ENCODE peak calls at places on chromosomes 6 and 20, in nine cellular contexts. One of them, this sample, is unnamed.

GRCh38 chr6:145875496-145876244 is 61.1 kb upstream of the FBXO30 start:
- DNase-seq in fibroblast of lung: peak
- DNase-seq in dorsolateral prefrontal cortex: no peak
- DNase-seq in bronchial epithelial cell: no peak
- DNase-seq in spleen: no peak
- DNase-seq in lower leg skin: no peak
- DNase-seq in foreskin fibroblast: no peak
- DNase-seq in cardiac muscle cell: peak
- DNase-seq in lung: no peak
- DNase-seq in this sample: no peak

GRCh38 chr20:57545927-57546662 is 14.8 kb upstream of the PCK1 start:
- DNase-seq in fibroblast of lung: no peak
- DNase-seq in dorsolateral prefrontal cortex: no peak
- DNase-seq in bronchial epithelial cell: no peak
- DNase-seq in spleen: no peak
- DNase-seq in lower leg skin: no peak
- DNase-seq in foreskin fibroblast: no peak
- DNase-seq in cardiac muscle cell: no peak
- DNase-seq in lung: no peak
- DNase-seq in this sample: no peak

GRCh38 chr6:13331516-13332348 is 3.4 kb upstream of the TBC1D7 start:
- DNase-seq in fibroblast of lung: peak
- DNase-seq in dorsolateral prefrontal cortex: no peak
- DNase-seq in bronchial epithelial cell: peak
- DNase-seq in spleen: no peak
- DNase-seq in lower leg skin: no peak
- DNase-seq in foreskin fibroblast: no peak
- DNase-seq in cardiac muscle cell: peak
- DNase-seq in lung: no peak
- DNase-seq in this sample: no peak

GRCh38 chr6:139443226-139444112 is 69.0 kb upstream of the CITED2 start:
- DNase-seq in fibroblast of lung: peak
- DNase-seq in dorsolateral prefrontal cortex: no peak
- DNase-seq in bronchial epithelial cell: no peak
- DNase-seq in spleen: no peak
- DNase-seq in lower leg skin: no peak
- DNase-seq in foreskin fibroblast: no peak
- DNase-seq in cardiac muscle cell: no peak
- DNase-seq in lung: no peak
- DNase-seq in this sample: no peak

GRCh38 chr6:157272866-157273755 is 50.2 kb downstream of the TMEM242 start:
- DNase-seq in fibroblast of lung: no peak
- DNase-seq in dorsolateral prefrontal cortex: no peak
- DNase-seq in bronchial epithelial cell: no peak
- DNase-seq in spleen: peak
- DNase-seq in lower leg skin: peak
- DNase-seq in foreskin fibroblast: no peak
- DNase-seq in cardiac muscle cell: no peak
- DNase-seq in lung: no peak
- DNase-seq in this sample: no peak

GRCh38 chr20:24990810-24991252 is 1.7 kb downstream of the APMAP start:
- DNase-seq in fibroblast of lung: no peak
- DNase-seq in dorsolateral prefrontal cortex: peak
- DNase-seq in bronchial epithelial cell: peak
- DNase-seq in spleen: peak
- DNase-seq in lower leg skin: no peak
- DNase-seq in foreskin fibroblast: no peak
- DNase-seq in cardiac muscle cell: no peak
- DNase-seq in lung: no peak
- DNase-seq in this sample: no peak

GRCh38 chr6:139030539-139030938 is 2.0 kb downstream of the ABRACL start:
- DNase-seq in fibroblast of lung: no peak
- DNase-seq in dorsolateral prefrontal cortex: no peak
- DNase-seq in bronchial epithelial cell: no peak
- DNase-seq in spleen: no peak
- DNase-seq in lower leg skin: no peak
- DNase-seq in foreskin fibroblast: no peak
- DNase-seq in cardiac muscle cell: no peak
- DNase-seq in lung: no peak
- DNase-seq in this sample: no peak

GRCh38 chr6:132392292-132392691 is 9.0 kb downstream of the MOXD1 start:
- DNase-seq in fibroblast of lung: no peak
- DNase-seq in dorsolateral prefrontal cortex: no peak
- DNase-seq in bronchial epithelial cell: no peak
- DNase-seq in spleen: no peak
- DNase-seq in lower leg skin: no peak
- DNase-seq in foreskin fibroblast: no peak
- DNase-seq in cardiac muscle cell: no peak
- DNase-seq in lung: no peak
- DNase-seq in this sample: no peak

GRCh38 chr6:106997392-106998257 is 23.1 kb upstream of the CD24 start:
- DNase-seq in fibroblast of lung: peak
- DNase-seq in dorsolateral prefrontal cortex: peak
- DNase-seq in bronchial epithelial cell: peak
- DNase-seq in spleen: peak
- DNase-seq in lower leg skin: no peak
- DNase-seq in foreskin fibroblast: peak
- DNase-seq in cardiac muscle cell: peak
- DNase-seq in lung: peak
- DNase-seq in this sample: peak

GRCh38 chr6:68069921-68070709 is 565.0 kb upstream of the ADGRB3 start:
- DNase-seq in fibroblast of lung: no peak
- DNase-seq in dorsolateral prefrontal cortex: no peak
- DNase-seq in bronchial epithelial cell: no peak
- DNase-seq in spleen: no peak
- DNase-seq in lower leg skin: no peak
- DNase-seq in foreskin fibroblast: no peak
- DNase-seq in cardiac muscle cell: no peak
- DNase-seq in lung: no peak
- DNase-seq in this sample: no peak

GRCh38 chr6:72037006-72037405 is 150.7 kb downstream of the RIMS1 start:
- DNase-seq in fibroblast of lung: no peak
- DNase-seq in dorsolateral prefrontal cortex: peak
- DNase-seq in bronchial epithelial cell: no peak
- DNase-seq in spleen: no peak
- DNase-seq in lower leg skin: no peak
- DNase-seq in foreskin fibroblast: no peak
- DNase-seq in cardiac muscle cell: no peak
- DNase-seq in lung: no peak
- DNase-seq in this sample: no peak

GRCh38 chr6:80145509-80145908 is 39.0 kb downstream of the BCKDHB start:
- DNase-seq in fibroblast of lung: no peak
- DNase-seq in dorsolateral prefrontal cortex: no peak
- DNase-seq in bronchial epithelial cell: no peak
- DNase-seq in spleen: no peak
- DNase-seq in lower leg skin: no peak
- DNase-seq in foreskin fibroblast: no peak
- DNase-seq in cardiac muscle cell: no peak
- DNase-seq in lung: no peak
- DNase-seq in this sample: no peak

GRCh38 chr6:33418690-33419291 is 884 bp upstream of the CUTA start:
- DNase-seq in fibroblast of lung: peak
- DNase-seq in dorsolateral prefrontal cortex: no peak
- DNase-seq in bronchial epithelial cell: no peak
- DNase-seq in spleen: peak
- DNase-seq in lower leg skin: no peak
- DNase-seq in foreskin fibroblast: no peak
- DNase-seq in cardiac muscle cell: peak
- DNase-seq in lung: no peak
- DNase-seq in this sample: no peak

GRCh38 chr6:129679250-129679649 is 30.7 kb downstream of the ARHGAP18 start:
- DNase-seq in fibroblast of lung: peak
- DNase-seq in dorsolateral prefrontal cortex: no peak
- DNase-seq in bronchial epithelial cell: no peak
- DNase-seq in spleen: no peak
- DNase-seq in lower leg skin: no peak
- DNase-seq in foreskin fibroblast: peak
- DNase-seq in cardiac muscle cell: peak
- DNase-seq in lung: no peak
- DNase-seq in this sample: no peak

GRCh38 chr6:167298166-167298565 is 7.1 kb downstream of the UNC93A start:
- DNase-seq in fibroblast of lung: no peak
- DNase-seq in dorsolateral prefrontal cortex: no peak
- DNase-seq in bronchial epithelial cell: no peak
- DNase-seq in spleen: no peak
- DNase-seq in lower leg skin: no peak
- DNase-seq in foreskin fibroblast: no peak
- DNase-seq in cardiac muscle cell: no peak
- DNase-seq in lung: no peak
- DNase-seq in this sample: no peak
- TF ChIP-seq CTCF in fibroblast of lung: no peak
- TF ChIP-seq CTCF in dorsolateral prefrontal cortex: no peak
- TF ChIP-seq CTCF in bronchial epithelial cell: no peak
- TF ChIP-seq CTCF in spleen: no peak
- TF ChIP-seq CTCF in lower leg skin: no peak
- TF ChIP-seq CTCF in foreskin fibroblast: no peak
- TF ChIP-seq CTCF in cardiac muscle cell: no peak
- TF ChIP-seq CTCF in lung: no peak
- TF ChIP-seq CTCF in this sample: no peak

GRCh38 chr6:119032428-119032827 is 46.0 kb downstream of the FAM184A start:
- DNase-seq in fibroblast of lung: no peak
- DNase-seq in dorsolateral prefrontal cortex: no peak
- DNase-seq in bronchial epithelial cell: no peak
- DNase-seq in spleen: no peak
- DNase-seq in lower leg skin: no peak
- DNase-seq in foreskin fibroblast: no peak
- DNase-seq in cardiac muscle cell: no peak
- DNase-seq in lung: no peak
- DNase-seq in this sample: no peak

GRCh38 chr6:119036076-119036475 is 42.4 kb downstream of the FAM184A start:
- DNase-seq in fibroblast of lung: no peak
- DNase-seq in dorsolateral prefrontal cortex: no peak
- DNase-seq in bronchial epithelial cell: no peak
- DNase-seq in spleen: no peak
- DNase-seq in lower leg skin: no peak
- DNase-seq in foreskin fibroblast: no peak
- DNase-seq in cardiac muscle cell: no peak
- DNase-seq in lung: no peak
- DNase-seq in this sample: no peak

GRCh38 chr6:119035459-119035858 is 43.0 kb downstream of the FAM184A start:
- DNase-seq in fibroblast of lung: no peak
- DNase-seq in dorsolateral prefrontal cortex: no peak
- DNase-seq in bronchial epithelial cell: no peak
- DNase-seq in spleen: no peak
- DNase-seq in lower leg skin: no peak
- DNase-seq in foreskin fibroblast: no peak
- DNase-seq in cardiac muscle cell: no peak
- DNase-seq in lung: no peak
- DNase-seq in this sample: no peak

GRCh38 chr6:119037264-119037663 is 41.2 kb downstream of the FAM184A start:
- DNase-seq in fibroblast of lung: no peak
- DNase-seq in dorsolateral prefrontal cortex: no peak
- DNase-seq in bronchial epithelial cell: no peak
- DNase-seq in spleen: no peak
- DNase-seq in lower leg skin: no peak
- DNase-seq in foreskin fibroblast: no peak
- DNase-seq in cardiac muscle cell: no peak
- DNase-seq in lung: no peak
- DNase-seq in this sample: no peak

DNA sequence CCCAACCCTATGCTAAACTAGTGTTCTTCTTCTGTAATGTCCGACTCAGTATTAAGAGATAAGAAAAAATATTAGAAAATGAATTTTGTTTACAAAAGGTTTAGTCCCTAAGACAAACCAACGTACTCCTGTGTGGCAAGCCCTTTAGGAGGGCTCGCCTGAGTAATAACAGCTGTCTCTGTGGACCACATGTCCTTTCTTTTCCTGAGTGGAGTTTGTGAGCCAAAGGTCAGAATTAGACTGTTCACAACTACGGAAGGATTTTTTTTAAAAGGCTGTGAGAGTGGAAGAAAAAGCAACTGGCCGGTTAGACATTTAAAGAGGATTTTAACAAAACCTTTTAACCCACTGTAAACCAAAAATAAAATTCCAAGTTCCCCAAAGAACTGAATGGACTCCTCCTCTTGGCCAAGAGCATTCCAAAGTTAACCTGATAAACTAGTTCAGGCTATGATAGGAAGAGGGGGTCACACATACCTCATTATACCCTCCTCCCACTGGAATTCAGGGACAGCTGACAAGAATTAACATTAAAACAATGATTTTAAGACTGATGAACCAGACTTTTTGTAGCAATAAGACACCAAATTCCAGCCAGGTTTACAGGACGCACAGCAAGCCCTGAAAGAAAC is 43.5 kb downstream of the FAM184A start:
- DNase-seq in fibroblast of lung: no peak
- DNase-seq in dorsolateral prefrontal cortex: no peak
- DNase-seq in bronchial epithelial cell: no peak
- DNase-seq in spleen: no peak
- DNase-seq in lower leg skin: no peak
- DNase-seq in foreskin fibroblast: no peak
- DNase-seq in cardiac muscle cell: peak
- DNase-seq in lung: no peak
- DNase-seq in this sample: no peak
- H3K4me3 ChIP-seq in fibroblast of lung: no peak
- H3K4me3 ChIP-seq in dorsolateral prefrontal cortex: no peak
- H3K4me3 ChIP-seq in bronchial epithelial cell: no peak
- H3K4me3 ChIP-seq in spleen: no peak
- H3K4me3 ChIP-seq in lower leg skin: no peak
- H3K4me3 ChIP-seq in foreskin fibroblast: no peak
- H3K4me3 ChIP-seq in cardiac muscle cell: no peak
- H3K4me3 ChIP-seq in lung: no peak
- H3K4me3 ChIP-seq in this sample: no peak

DNA sequence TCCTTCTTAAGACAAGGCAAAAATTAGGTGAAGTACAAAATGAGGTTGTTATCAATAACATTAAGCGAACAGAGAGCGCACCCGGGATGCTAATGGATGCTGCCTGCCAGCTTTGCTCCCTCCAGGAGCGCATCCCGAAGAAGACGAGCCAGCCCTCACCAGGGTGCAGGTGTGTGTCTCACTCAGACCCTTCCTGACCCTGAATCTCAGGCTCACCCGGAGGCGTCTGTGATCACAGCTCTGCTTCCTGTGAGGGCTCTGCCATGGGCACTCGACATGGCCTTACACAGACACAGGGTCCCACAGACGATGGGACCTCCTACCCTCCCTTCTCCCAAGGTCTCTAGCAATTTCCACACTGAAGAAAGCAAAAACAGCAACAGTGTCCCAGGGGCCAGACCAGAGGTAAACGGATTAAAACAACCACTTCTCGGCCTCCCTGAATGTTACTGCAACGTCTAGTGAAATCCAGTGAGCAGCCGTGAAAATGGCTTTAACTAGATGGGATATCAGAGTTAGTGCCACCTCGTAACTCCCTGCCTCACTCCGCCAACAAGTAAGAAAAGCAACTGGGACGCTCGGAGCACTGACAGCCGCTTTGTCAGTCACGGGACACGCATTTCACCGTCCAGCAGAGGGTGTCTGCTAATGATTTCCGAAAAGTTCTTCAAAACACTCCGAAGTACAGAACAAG is 11.7 kb downstream of the ZBTB46 start:
- DNase-seq in fibroblast of lung: no peak
- DNase-seq in dorsolateral prefrontal cortex: no peak
- DNase-seq in bronchial epithelial cell: no peak
- DNase-seq in spleen: no peak
- DNase-seq in lower leg skin: no peak
- DNase-seq in foreskin fibroblast: peak
- DNase-seq in cardiac muscle cell: peak
- DNase-seq in lung: no peak
- DNase-seq in this sample: no peak
- TF ChIP-seq CTCF in fibroblast of lung: peak
- TF ChIP-seq CTCF in dorsolateral prefrontal cortex: peak
- TF ChIP-seq CTCF in bronchial epithelial cell: peak
- TF ChIP-seq CTCF in spleen: no peak
- TF ChIP-seq CTCF in lower leg skin: no peak
- TF ChIP-seq CTCF in foreskin fibroblast: no peak
- TF ChIP-seq CTCF in cardiac muscle cell: peak
- TF ChIP-seq CTCF in lung: no peak
- TF ChIP-seq CTCF in this sample: peak

GRCh38 chr6:44176130-44176934 is 17.7 kb downstream of the CAPN11 start:
- DNase-seq in fibroblast of lung: no peak
- DNase-seq in dorsolateral prefrontal cortex: no peak
- DNase-seq in bronchial epithelial cell: no peak
- DNase-seq in spleen: no peak
- DNase-seq in lower leg skin: no peak
- DNase-seq in foreskin fibroblast: no peak
- DNase-seq in cardiac muscle cell: no peak
- DNase-seq in lung: no peak
- DNase-seq in this sample: no peak
- H3K4me3 ChIP-seq in fibroblast of lung: no peak
- H3K4me3 ChIP-seq in dorsolateral prefrontal cortex: no peak
- H3K4me3 ChIP-seq in bronchial epithelial cell: no peak
- H3K4me3 ChIP-seq in spleen: no peak
- H3K4me3 ChIP-seq in lower leg skin: no peak
- H3K4me3 ChIP-seq in foreskin fibroblast: no peak
- H3K4me3 ChIP-seq in cardiac muscle cell: no peak
- H3K4me3 ChIP-seq in lung: no peak
- H3K4me3 ChIP-seq in this sample: no peak

This sample was measured in HFF-Myc.